ENCODE peak calls at places on chromosomes 2 and 18, in nine cellular contexts. One of them, this sample, is unnamed.

GRCh38 chr2:66122491-66122890 is 312.4 kb upstream of the MEIS1 start:
- DNase-seq in T-helper 1 cell: no peak
- DNase-seq in germinal center: no peak
- DNase-seq in stimulated activated CD4-positive, alpha-beta T cell treated with anti-CD3 and anti-CD28 coated beads, TNF-alpha, amount 100 ng/mL, for 1 hour: no peak
- DNase-seq in ELR: no peak
- DNase-seq in NCI-H774: no peak
- DNase-seq in SW 1271: no peak
- DNase-seq in psoas muscle: no peak
- DNase-seq in HTR-8/SVneo: no peak
- DNase-seq in this sample: no peak

GRCh38 chr2:113720167-113720566 is 36.3 kb downstream of the SLC35F5 start:
- DNase-seq in T-helper 1 cell: no peak
- DNase-seq in germinal center: peak
- DNase-seq in stimulated activated CD4-positive, alpha-beta T cell treated with anti-CD3 and anti-CD28 coated beads, TNF-alpha, amount 100 ng/mL, for 1 hour: no peak
- DNase-seq in ELR: peak
- DNase-seq in NCI-H774: no peak
- DNase-seq in SW 1271: peak
- DNase-seq in psoas muscle: no peak
- DNase-seq in HTR-8/SVneo: peak
- DNase-seq in this sample: no peak

GRCh38 chr2:23411752-23412431 is 26.9 kb downstream of the KLHL29 start:
- DNase-seq in T-helper 1 cell: no peak
- DNase-seq in germinal center: no peak
- DNase-seq in stimulated activated CD4-positive, alpha-beta T cell treated with anti-CD3 and anti-CD28 coated beads, TNF-alpha, amount 100 ng/mL, for 1 hour: no peak
- DNase-seq in ELR: peak
- DNase-seq in NCI-H774: no peak
- DNase-seq in SW 1271: no peak
- DNase-seq in psoas muscle: no peak
- DNase-seq in HTR-8/SVneo: no peak
- DNase-seq in this sample: no peak

GRCh38 chr2:48529189-48529588 is 765 bp upstream of the STON1 start:
- DNase-seq in T-helper 1 cell: no peak
- DNase-seq in germinal center: no peak
- DNase-seq in stimulated activated CD4-positive, alpha-beta T cell treated with anti-CD3 and anti-CD28 coated beads, TNF-alpha, amount 100 ng/mL, for 1 hour: no peak
- DNase-seq in ELR: no peak
- DNase-seq in NCI-H774: no peak
- DNase-seq in SW 1271: no peak
- DNase-seq in psoas muscle: no peak
- DNase-seq in HTR-8/SVneo: no peak
- DNase-seq in this sample: no peak

GRCh38 chr2:43331428-43331827 is 105.0 kb upstream of the ZFP36L2 start:
- DNase-seq in T-helper 1 cell: no peak
- DNase-seq in germinal center: no peak
- DNase-seq in stimulated activated CD4-positive, alpha-beta T cell treated with anti-CD3 and anti-CD28 coated beads, TNF-alpha, amount 100 ng/mL, for 1 hour: no peak
- DNase-seq in ELR: no peak
- DNase-seq in NCI-H774: no peak
- DNase-seq in SW 1271: no peak
- DNase-seq in psoas muscle: no peak
- DNase-seq in HTR-8/SVneo: no peak
- DNase-seq in this sample: no peak

GRCh38 chr18:50663626-50664441 is 103.9 kb downstream of the MAPK4 start:
- DNase-seq in T-helper 1 cell: no peak
- DNase-seq in germinal center: no peak
- DNase-seq in stimulated activated CD4-positive, alpha-beta T cell treated with anti-CD3 and anti-CD28 coated beads, TNF-alpha, amount 100 ng/mL, for 1 hour: no peak
- DNase-seq in ELR: no peak
- DNase-seq in NCI-H774: no peak
- DNase-seq in SW 1271: no peak
- DNase-seq in psoas muscle: peak
- DNase-seq in HTR-8/SVneo: no peak
- DNase-seq in this sample: no peak

GRCh38 chr2:127665267-127665893 is 9.9 kb downstream of the LIMS2 start:
- DNase-seq in T-helper 1 cell: no peak
- DNase-seq in germinal center: no peak
- DNase-seq in stimulated activated CD4-positive, alpha-beta T cell treated with anti-CD3 and anti-CD28 coated beads, TNF-alpha, amount 100 ng/mL, for 1 hour: no peak
- DNase-seq in ELR: no peak
- DNase-seq in NCI-H774: no peak
- DNase-seq in SW 1271: no peak
- DNase-seq in psoas muscle: no peak
- DNase-seq in HTR-8/SVneo: no peak
- DNase-seq in this sample: no peak

GRCh38 chr2:127740665-127741287 is 39.5 kb downstream of the SFT2D3 start:
- DNase-seq in T-helper 1 cell: no peak
- DNase-seq in germinal center: no peak
- DNase-seq in stimulated activated CD4-positive, alpha-beta T cell treated with anti-CD3 and anti-CD28 coated beads, TNF-alpha, amount 100 ng/mL, for 1 hour: no peak
- DNase-seq in ELR: no peak
- DNase-seq in NCI-H774: peak
- DNase-seq in SW 1271: no peak
- DNase-seq in psoas muscle: no peak
- DNase-seq in HTR-8/SVneo: no peak
- DNase-seq in this sample: no peak

GRCh38 chr2:217282531-217282930 is 422.7 kb upstream of the TNP1 start:
- DNase-seq in T-helper 1 cell: no peak
- DNase-seq in germinal center: no peak
- DNase-seq in stimulated activated CD4-positive, alpha-beta T cell treated with anti-CD3 and anti-CD28 coated beads, TNF-alpha, amount 100 ng/mL, for 1 hour: no peak
- DNase-seq in ELR: no peak
- DNase-seq in NCI-H774: no peak
- DNase-seq in SW 1271: no peak
- DNase-seq in psoas muscle: no peak
- DNase-seq in HTR-8/SVneo: no peak
- DNase-seq in this sample: no peak

GRCh38 chr2:216714412-216714775 is 19.0 kb upstream of the IGFBP5 start:
- DNase-seq in T-helper 1 cell: no peak
- DNase-seq in germinal center: no peak
- DNase-seq in stimulated activated CD4-positive, alpha-beta T cell treated with anti-CD3 and anti-CD28 coated beads, TNF-alpha, amount 100 ng/mL, for 1 hour: no peak
- DNase-seq in ELR: peak
- DNase-seq in NCI-H774: no peak
- DNase-seq in SW 1271: no peak
- DNase-seq in psoas muscle: no peak
- DNase-seq in HTR-8/SVneo: no peak
- DNase-seq in this sample: no peak

GRCh38 chr2:71863338-71863737 is 284.3 kb downstream of the CYP26B1 start:
- DNase-seq in T-helper 1 cell: no peak
- DNase-seq in germinal center: no peak
- DNase-seq in stimulated activated CD4-positive, alpha-beta T cell treated with anti-CD3 and anti-CD28 coated beads, TNF-alpha, amount 100 ng/mL, for 1 hour: no peak
- DNase-seq in ELR: no peak
- DNase-seq in NCI-H774: no peak
- DNase-seq in SW 1271: no peak
- DNase-seq in psoas muscle: no peak
- DNase-seq in HTR-8/SVneo: no peak
- DNase-seq in this sample: no peak

GRCh38 chr2:118807668-118808428 is 39.6 kb downstream of the EN1 start:
- DNase-seq in T-helper 1 cell: no peak
- DNase-seq in germinal center: no peak
- DNase-seq in stimulated activated CD4-positive, alpha-beta T cell treated with anti-CD3 and anti-CD28 coated beads, TNF-alpha, amount 100 ng/mL, for 1 hour: no peak
- DNase-seq in ELR: no peak
- DNase-seq in NCI-H774: no peak
- DNase-seq in SW 1271: no peak
- DNase-seq in psoas muscle: no peak
- DNase-seq in HTR-8/SVneo: no peak
- DNase-seq in this sample: no peak

GRCh38 chr2:229888031-229888430 is 33.8 kb downstream of the TRIP12 start:
- DNase-seq in T-helper 1 cell: no peak
- DNase-seq in germinal center: no peak
- DNase-seq in stimulated activated CD4-positive, alpha-beta T cell treated with anti-CD3 and anti-CD28 coated beads, TNF-alpha, amount 100 ng/mL, for 1 hour: no peak
- DNase-seq in ELR: peak
- DNase-seq in NCI-H774: no peak
- DNase-seq in SW 1271: no peak
- DNase-seq in psoas muscle: no peak
- DNase-seq in HTR-8/SVneo: no peak
- DNase-seq in this sample: no peak

GRCh38 chr18:10414293-10414842 is 40.1 kb upstream of the APCDD1 start:
- DNase-seq in T-helper 1 cell: no peak
- DNase-seq in germinal center: no peak
- DNase-seq in stimulated activated CD4-positive, alpha-beta T cell treated with anti-CD3 and anti-CD28 coated beads, TNF-alpha, amount 100 ng/mL, for 1 hour: no peak
- DNase-seq in ELR: no peak
- DNase-seq in NCI-H774: no peak
- DNase-seq in SW 1271: no peak
- DNase-seq in psoas muscle: no peak
- DNase-seq in HTR-8/SVneo: no peak
- DNase-seq in this sample: no peak

GRCh38 chr2:71748227-71748626 is 294.9 kb downstream of the DYSF start:
- DNase-seq in T-helper 1 cell: no peak
- DNase-seq in germinal center: no peak
- DNase-seq in stimulated activated CD4-positive, alpha-beta T cell treated with anti-CD3 and anti-CD28 coated beads, TNF-alpha, amount 100 ng/mL, for 1 hour: no peak
- DNase-seq in ELR: peak
- DNase-seq in NCI-H774: no peak
- DNase-seq in SW 1271: peak
- DNase-seq in psoas muscle: peak
- DNase-seq in HTR-8/SVneo: peak
- DNase-seq in this sample: no peak

GRCh38 chr18:9913526-9914333 is at the start of gene VAPA:
- DNase-seq in T-helper 1 cell: peak
- DNase-seq in germinal center: peak
- DNase-seq in stimulated activated CD4-positive, alpha-beta T cell treated with anti-CD3 and anti-CD28 coated beads, TNF-alpha, amount 100 ng/mL, for 1 hour: peak
- DNase-seq in ELR: peak
- DNase-seq in NCI-H774: peak
- DNase-seq in SW 1271: peak
- DNase-seq in psoas muscle: peak
- DNase-seq in HTR-8/SVneo: peak
- DNase-seq in this sample: peak

GRCh38 chr2:26725516-26725810 is 32.9 kb downstream of the KCNK3 start:
- DNase-seq in T-helper 1 cell: no peak
- DNase-seq in germinal center: no peak
- DNase-seq in stimulated activated CD4-positive, alpha-beta T cell treated with anti-CD3 and anti-CD28 coated beads, TNF-alpha, amount 100 ng/mL, for 1 hour: no peak
- DNase-seq in ELR: no peak
- DNase-seq in NCI-H774: no peak
- DNase-seq in SW 1271: no peak
- DNase-seq in psoas muscle: peak
- DNase-seq in HTR-8/SVneo: no peak
- DNase-seq in this sample: no peak

GRCh38 chr2:68662466-68662865 is 19.1 kb downstream of the PROKR1 start:
- DNase-seq in T-helper 1 cell: no peak
- DNase-seq in germinal center: peak
- DNase-seq in stimulated activated CD4-positive, alpha-beta T cell treated with anti-CD3 and anti-CD28 coated beads, TNF-alpha, amount 100 ng/mL, for 1 hour: no peak
- DNase-seq in ELR: no peak
- DNase-seq in NCI-H774: no peak
- DNase-seq in SW 1271: no peak
- DNase-seq in psoas muscle: no peak
- DNase-seq in HTR-8/SVneo: no peak
- DNase-seq in this sample: no peak

GRCh38 chr2:217256261-217256660 is 396.4 kb upstream of the TNP1 start:
- DNase-seq in T-helper 1 cell: no peak
- DNase-seq in germinal center: no peak
- DNase-seq in stimulated activated CD4-positive, alpha-beta T cell treated with anti-CD3 and anti-CD28 coated beads, TNF-alpha, amount 100 ng/mL, for 1 hour: no peak
- DNase-seq in ELR: no peak
- DNase-seq in NCI-H774: no peak
- DNase-seq in SW 1271: no peak
- DNase-seq in psoas muscle: no peak
- DNase-seq in HTR-8/SVneo: no peak
- DNase-seq in this sample: no peak

GRCh38 chr2:12931211-12931844 is 214.6 kb downstream of the TRIB2 start:
- DNase-seq in T-helper 1 cell: no peak
- DNase-seq in germinal center: peak
- DNase-seq in stimulated activated CD4-positive, alpha-beta T cell treated with anti-CD3 and anti-CD28 coated beads, TNF-alpha, amount 100 ng/mL, for 1 hour: no peak
- DNase-seq in ELR: peak
- DNase-seq in NCI-H774: peak
- DNase-seq in SW 1271: peak
- DNase-seq in psoas muscle: no peak
- DNase-seq in HTR-8/SVneo: peak
- DNase-seq in this sample: no peak

GRCh38 chr2:48560546-48561209 is 30.7 kb downstream of the STON1 start:
- DNase-seq in T-helper 1 cell: no peak
- DNase-seq in germinal center: no peak
- DNase-seq in stimulated activated CD4-positive, alpha-beta T cell treated with anti-CD3 and anti-CD28 coated beads, TNF-alpha, amount 100 ng/mL, for 1 hour: no peak
- DNase-seq in ELR: no peak
- DNase-seq in NCI-H774: no peak
- DNase-seq in SW 1271: no peak
- DNase-seq in psoas muscle: no peak
- DNase-seq in HTR-8/SVneo: no peak
- DNase-seq in this sample: no peak

GRCh38 chr2:68357608-68358337 is 7.3 kb upstream of the PLEK start:
- DNase-seq in T-helper 1 cell: no peak
- DNase-seq in germinal center: peak
- DNase-seq in stimulated activated CD4-positive, alpha-beta T cell treated with anti-CD3 and anti-CD28 coated beads, TNF-alpha, amount 100 ng/mL, for 1 hour: no peak
- DNase-seq in ELR: peak
- DNase-seq in NCI-H774: peak
- DNase-seq in SW 1271: peak
- DNase-seq in psoas muscle: peak
- DNase-seq in HTR-8/SVneo: peak
- DNase-seq in this sample: no peak

GRCh38 chr18:32803571-32803970 is 30.7 kb upstream of the KLHL14 start:
- DNase-seq in T-helper 1 cell: no peak
- DNase-seq in germinal center: peak
- DNase-seq in stimulated activated CD4-positive, alpha-beta T cell treated with anti-CD3 and anti-CD28 coated beads, TNF-alpha, amount 100 ng/mL, for 1 hour: no peak
- DNase-seq in ELR: no peak
- DNase-seq in NCI-H774: no peak
- DNase-seq in SW 1271: no peak
- DNase-seq in psoas muscle: no peak
- DNase-seq in HTR-8/SVneo: no peak
- DNase-seq in this sample: no peak

GRCh38 chr2:43347751-43348150 is 121.3 kb upstream of the ZFP36L2 start:
- DNase-seq in T-helper 1 cell: no peak
- DNase-seq in germinal center: no peak
- DNase-seq in stimulated activated CD4-positive, alpha-beta T cell treated with anti-CD3 and anti-CD28 coated beads, TNF-alpha, amount 100 ng/mL, for 1 hour: no peak
- DNase-seq in ELR: no peak
- DNase-seq in NCI-H774: no peak
- DNase-seq in SW 1271: no peak
- DNase-seq in psoas muscle: no peak
- DNase-seq in HTR-8/SVneo: no peak
- DNase-seq in this sample: no peak

GRCh38 chr18:79881695-79882094 is 69.8 kb downstream of the SLC66A2 start:
- DNase-seq in T-helper 1 cell: no peak
- DNase-seq in germinal center: no peak
- DNase-seq in stimulated activated CD4-positive, alpha-beta T cell treated with anti-CD3 and anti-CD28 coated beads, TNF-alpha, amount 100 ng/mL, for 1 hour: no peak
- DNase-seq in ELR: no peak
- DNase-seq in NCI-H774: no peak
- DNase-seq in SW 1271: no peak
- DNase-seq in psoas muscle: no peak
- DNase-seq in HTR-8/SVneo: no peak
- DNase-seq in this sample: no peak

GRCh38 chr2:134943540-134943939 is 24.9 kb downstream of the CCNT2 start:
- DNase-seq in T-helper 1 cell: no peak
- DNase-seq in germinal center: peak
- DNase-seq in stimulated activated CD4-positive, alpha-beta T cell treated with anti-CD3 and anti-CD28 coated beads, TNF-alpha, amount 100 ng/mL, for 1 hour: no peak
- DNase-seq in ELR: no peak
- DNase-seq in NCI-H774: no peak
- DNase-seq in SW 1271: no peak
- DNase-seq in psoas muscle: no peak
- DNase-seq in HTR-8/SVneo: no peak
- DNase-seq in this sample: no peak

GRCh38 chr2:579351-579886 is 97.8 kb downstream of the TMEM18 start:
- DNase-seq in T-helper 1 cell: no peak
- DNase-seq in germinal center: no peak
- DNase-seq in stimulated activated CD4-positive, alpha-beta T cell treated with anti-CD3 and anti-CD28 coated beads, TNF-alpha, amount 100 ng/mL, for 1 hour: no peak
- DNase-seq in ELR: no peak
- DNase-seq in NCI-H774: peak
- DNase-seq in SW 1271: no peak
- DNase-seq in psoas muscle: no peak
- DNase-seq in HTR-8/SVneo: no peak
- DNase-seq in this sample: no peak

GRCh38 chr2:274503-274902 is 9.8 kb downstream of the ACP1 start:
- DNase-seq in T-helper 1 cell: no peak
- DNase-seq in germinal center: no peak
- DNase-seq in stimulated activated CD4-positive, alpha-beta T cell treated with anti-CD3 and anti-CD28 coated beads, TNF-alpha, amount 100 ng/mL, for 1 hour: no peak
- DNase-seq in ELR: no peak
- DNase-seq in NCI-H774: no peak
- DNase-seq in SW 1271: no peak
- DNase-seq in psoas muscle: no peak
- DNase-seq in HTR-8/SVneo: no peak
- DNase-seq in this sample: no peak

This sample was measured in activated CD4-positive, alpha-beta T cell treated with anti-CD3 and anti-CD28 coated beads for 24 hours.